ENCODE peak calls at places on chromosomes 16 and 17, in four cellular contexts. R is DND-41, X is mammary epithelial cell, C is breast epithelium. L is an unnamed sample.

GRCh38 chr16:79278506-79278905 is 322.0 kb downstream of the MAF start:
- DNase-seq in R (peak; percentile 44), X (no peak), C (no peak), L (no peak)

GRCh38 chr17:30378191-30378796 is 433 bp upstream of the CPD start:
- DNase-seq in R (peak; percentile 11), X (no peak), C (no peak), L (no peak)

GRCh38 chr17:7356779-7357178 is 1.8 kb downstream of the TMEM95 start:
- DNase-seq in R (no peak), X (no peak), C (no peak), L (no peak)

GRCh38 chr16:180101-180920 is at the start of gene HBQ1:
- DNase-seq in R (no peak), X (peak; percentile 17), C (no peak), L (no peak)

GRCh38 chr16:63982156-63982555 is 1139.7 kb downstream of the CDH11 start:
- DNase-seq in R (no peak), X (no peak), C (no peak), L (no peak)

GRCh38 chr17:77235370-77236080 is 94.8 kb downstream of the SEC14L1 start:
- DNase-seq in R (no peak), X (no peak), C (no peak), L (peak; percentile 80)

GRCh38 chr16:53864819-53865491 is 161.0 kb downstream of the FTO start:
- DNase-seq in R (no peak), X (peak; percentile 78), C (no peak), L (no peak)

GRCh38 chr16:81790277-81790676 is 11.2 kb downstream of the PLCG2 start:
- DNase-seq in R (no peak), X (no peak), C (no peak), L (no peak)

GRCh38 chr17:66753126-66753920 is 81.6 kb upstream of the CACNG5 start:
- DNase-seq in R (no peak), X (no peak), C (no peak), L (no peak)

GRCh38 chr17:60039096-60039495 is 39.6 kb downstream of the HEATR6 start:
- DNase-seq in R (no peak), X (no peak), C (no peak), L (no peak)

GRCh38 chr17:60103957-60104356 is 25.2 kb upstream of the HEATR6 start:
- DNase-seq in R (no peak), X (no peak), C (no peak), L (no peak)

GRCh38 chr16:64391009-64391663 is 730.7 kb downstream of the CDH11 start:
- DNase-seq in R (no peak), X (no peak), C (no peak), L (no peak)

GRCh38 chr17:44053130-44053872 is 13.2 kb downstream of the LSM12 start:
- DNase-seq in R (no peak), X (no peak), C (no peak), L (no peak)

GRCh38 chr16:24999088-24999670 is 16.0 kb downstream of the ARHGAP17 start:
- DNase-seq in R (no peak), X (no peak), C (no peak), L (no peak)

GRCh38 chr17:68886401-68886800 is 68.8 kb downstream of the ABCA8 start:
- DNase-seq in R (no peak), X (no peak), C (no peak), L (no peak)

GRCh38 chr17:8685396-8685795 is 54.9 kb upstream of the MYH10 start:
- DNase-seq in R (no peak), X (no peak), C (no peak), L (no peak)

GRCh38 chr17:77303620-77304019 is 162.9 kb downstream of the SEC14L1 start:
- DNase-seq in R (no peak), X (no peak), C (no peak), L (no peak)

GRCh38 chr17:42886283-42887176 is 14.1 kb upstream of the G6PC1 start:
- DNase-seq in R (no peak), X (no peak), C (no peak), L (no peak)

GRCh38 chr17:41444186-41444585 is 3.4 kb upstream of the KRT38 start:
- DNase-seq in R (no peak), X (no peak), C (no peak), L (no peak)

GRCh38 chr16:85220125-85220839 is 108.0 kb upstream of the CIBAR2 start:
- DNase-seq in R (no peak), X (peak; percentile 76), C (no peak), L (peak; percentile 77)

GRCh38 chr16:3725291-3725690 is 8.0 kb upstream of the TRAP1 start:
- DNase-seq in R (no peak), X (no peak), C (no peak), L (no peak)

GRCh38 chr17:57257911-57258885 is 1.9 kb downstream of the MSI2 start:
- DNase-seq in R (peak; percentile 46), X (no peak), C (no peak), L (no peak)

GRCh38 chr16:132120-132519 is 6.4 kb downstream of the NPRL3 start:
- DNase-seq in R (no peak), X (no peak), C (no peak), L (no peak)

GRCh38 chr17:76404256-76404655 is 19.8 kb downstream of the SPHK1 start:
- DNase-seq in R (no peak), X (no peak), C (no peak), L (no peak)

GRCh38 chr16:70796301-70796700 is 4.7 kb downstream of the VAC14 start:
- DNase-seq in R (no peak), X (no peak), C (no peak), L (no peak)

DNA sequence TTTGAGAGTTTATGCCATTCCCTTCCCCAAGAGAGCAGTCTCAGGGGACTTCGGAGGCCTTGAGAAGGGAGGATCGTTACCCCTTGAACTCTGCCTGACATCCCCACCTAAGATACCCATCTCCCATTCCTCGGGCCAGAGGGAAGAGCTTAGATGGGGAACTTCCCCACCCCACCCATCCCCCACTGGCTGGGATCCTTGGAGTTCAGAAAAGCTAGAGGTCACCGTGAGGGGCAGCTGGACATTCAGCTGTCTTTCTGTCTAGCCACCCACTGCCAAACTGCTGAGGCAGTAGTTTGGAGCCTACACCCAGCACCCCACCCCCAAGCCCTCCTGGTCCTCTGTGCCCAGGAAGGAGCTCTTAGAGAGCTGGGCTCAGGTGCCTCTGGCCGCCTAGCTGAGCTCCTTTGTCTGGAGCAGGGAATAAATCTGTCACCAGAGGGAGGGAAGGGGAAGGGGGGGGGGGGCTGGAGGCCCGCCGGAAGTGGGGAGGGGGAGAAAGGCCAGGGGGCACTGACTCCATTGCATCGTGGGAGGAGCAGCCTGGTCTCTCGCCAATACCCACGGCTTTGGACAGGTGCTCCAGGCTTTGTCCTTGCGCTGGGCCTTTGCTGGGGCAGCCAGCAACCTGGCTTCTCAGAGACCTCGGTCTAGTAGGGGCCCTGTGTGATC is 1.0 kb downstream of the HSD11B2 start:
- DNase-seq in R (no peak), X (no peak), C (no peak), L (no peak)
- H3K4me3 ChIP-seq in R (no peak overlapping the region), X (peak overlapping the region; percentile 41), C (peak overlapping the region; percentile 81), L (peak overlapping the region; percentile 44)

GRCh38 chr17:50633683-50634082 is 998 bp upstream of the ABCC3 start:
- DNase-seq in R (no peak), X (no peak), C (no peak), L (no peak)
- H3K27me3 ChIP-seq in R (peaks cover 18% of the 10 kb centered on the region), X (no peaks in the 10 kb centered on the region), C (no peaks in the 10 kb centered on the region), L (peaks cover 3% of the 10 kb centered on the region)

DNA sequence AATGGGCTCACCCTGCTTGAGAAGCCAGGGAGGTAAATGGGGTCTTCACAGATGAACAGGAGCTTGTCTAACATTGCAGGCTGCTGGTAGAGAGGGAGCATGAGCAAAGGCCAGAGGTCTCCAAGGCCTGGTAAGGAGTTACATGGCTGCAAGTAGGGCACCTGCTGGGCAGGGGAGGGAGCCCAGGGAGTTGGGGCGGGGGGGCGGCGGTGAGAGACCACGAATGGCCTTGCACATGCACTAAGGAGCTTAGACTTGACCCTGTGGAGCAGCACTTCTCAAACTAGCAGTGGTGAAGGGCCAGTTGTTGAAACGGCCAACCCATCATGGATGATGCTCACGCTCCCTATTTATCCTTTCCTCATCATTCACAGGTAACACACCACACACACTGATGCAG is 38.4 kb downstream of the ERN1 start:
- DNase-seq in R (no peak), X (no peak), C (no peak), L (no peak)
- H3K4me3 ChIP-seq in R (no peak overlapping the region), X (no peak overlapping the region), C (no peak overlapping the region), L (no peak overlapping the region)

DNA sequence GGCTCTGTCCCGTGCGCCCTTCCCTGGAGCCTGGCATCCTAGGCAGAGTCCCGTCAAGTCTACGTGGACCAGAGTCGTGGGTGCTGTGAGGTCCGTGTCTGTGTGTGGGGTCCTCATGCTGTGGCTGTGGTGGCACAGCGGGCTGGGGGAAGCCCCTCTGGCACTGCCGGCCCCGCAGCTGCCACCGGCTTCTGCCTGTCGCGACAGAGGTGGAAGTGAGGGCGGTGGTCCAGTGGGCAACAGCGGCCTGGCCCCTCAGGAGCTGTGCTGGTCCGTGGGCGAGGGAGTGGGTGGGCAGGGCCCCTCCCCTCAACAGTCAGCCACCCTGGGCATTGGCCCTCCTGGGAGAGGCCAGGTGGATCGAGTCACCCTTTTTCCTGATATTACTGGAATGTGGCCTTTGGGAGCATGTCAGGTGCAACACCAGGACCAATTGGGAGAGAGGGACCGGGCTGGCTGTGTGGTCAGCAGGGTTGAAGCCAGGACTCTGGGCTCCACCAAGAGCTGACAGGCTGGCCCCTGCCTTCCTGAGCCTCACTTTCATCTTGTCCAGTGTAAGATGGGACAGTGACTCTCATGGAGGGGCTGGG is 11.9 kb downstream of the BAIAP2 start:
- DNase-seq in R (no peak), X (no peak), C (no peak), L (no peak)
- H3K27me3 ChIP-seq in R (no peaks in the 10 kb centered on the region), X (no peaks in the 10 kb centered on the region), C (no peaks in the 10 kb centered on the region), L (no peaks in the 10 kb centered on the region)